ENCODE peak calls at places on chromosomes 7 and 10, in four cellular contexts. Y is aorta, W is PC-3, U is HCT116. H is an unnamed sample. For H3K4me1, the result is how much of the 10 kb centered on the place peaks cover.

GRCh38 chr10:90930971-90931841 is 10.3 kb upstream of the ANKRD1 start:
- DNase-seq in Y (peak), W (peak), U (no peak), H (peak)

GRCh38 chr10:29535012-29535777 is 99.6 kb downstream of the SVIL start:
- DNase-seq in Y (peak), W (peak), U (peak), H (peak)

GRCh38 chr7:132941905-132942304 is 140.0 kb downstream of the CHCHD3 start:
- DNase-seq in Y (no peak), W (no peak), U (no peak), H (no peak)

GRCh38 chr7:19982841-19983835 is 209.7 kb upstream of the TMEM196 start:
- DNase-seq in Y (no peak), W (peak), U (peak), H (peak)

GRCh38 chr10:3986407-3987141 is 201.6 kb upstream of the KLF6 start:
- DNase-seq in Y (no peak), W (no peak), U (no peak), H (no peak)

GRCh38 chr7:70612811-70613210 is 519.1 kb upstream of the GALNT17 start:
- DNase-seq in Y (no peak), W (no peak), U (no peak), H (no peak)

GRCh38 chr7:100685631-100686145 is 8.4 kb downstream of the GIGYF1 start:
- DNase-seq in Y (no peak), W (no peak), U (no peak), H (no peak)

GRCh38 chr10:131574707-131575430 is 263.3 kb upstream of the TCERG1L start:
- DNase-seq in Y (peak), W (no peak), U (no peak), H (no peak)

GRCh38 chr7:101506531-101506930 is 122.6 kb downstream of the MYL10 start:
- DNase-seq in Y (no peak), W (no peak), U (no peak), H (no peak)

GRCh38 chr7:130131964-130132875 is 61.9 kb downstream of the KLHDC10 start:
- DNase-seq in Y (no peak), W (no peak), U (no peak), H (no peak)

GRCh38 chr10:71398991-71399375 is 2.3 kb downstream of the CDH23 start:
- DNase-seq in Y (no peak), W (no peak), U (no peak), H (no peak)

GRCh38 chr10:73999703-74000102 is 1.8 kb downstream of the VCL start:
- DNase-seq in Y (no peak), W (peak), U (no peak), H (peak)

GRCh38 chr7:56538541-56539429 is 422.6 kb upstream of the NUPR2 start:
- DNase-seq in Y (no peak), W (no peak), U (no peak), H (no peak)

GRCh38 chr7:54409917-54410316 is 132.3 kb upstream of the VSTM2A start:
- DNase-seq in Y (no peak), W (no peak), U (no peak), H (no peak)

GRCh38 chr7:134395604-134396003 is 63.3 kb downstream of the AKR1B1 start:
- DNase-seq in Y (no peak), W (no peak), U (no peak), H (no peak)

DNA sequence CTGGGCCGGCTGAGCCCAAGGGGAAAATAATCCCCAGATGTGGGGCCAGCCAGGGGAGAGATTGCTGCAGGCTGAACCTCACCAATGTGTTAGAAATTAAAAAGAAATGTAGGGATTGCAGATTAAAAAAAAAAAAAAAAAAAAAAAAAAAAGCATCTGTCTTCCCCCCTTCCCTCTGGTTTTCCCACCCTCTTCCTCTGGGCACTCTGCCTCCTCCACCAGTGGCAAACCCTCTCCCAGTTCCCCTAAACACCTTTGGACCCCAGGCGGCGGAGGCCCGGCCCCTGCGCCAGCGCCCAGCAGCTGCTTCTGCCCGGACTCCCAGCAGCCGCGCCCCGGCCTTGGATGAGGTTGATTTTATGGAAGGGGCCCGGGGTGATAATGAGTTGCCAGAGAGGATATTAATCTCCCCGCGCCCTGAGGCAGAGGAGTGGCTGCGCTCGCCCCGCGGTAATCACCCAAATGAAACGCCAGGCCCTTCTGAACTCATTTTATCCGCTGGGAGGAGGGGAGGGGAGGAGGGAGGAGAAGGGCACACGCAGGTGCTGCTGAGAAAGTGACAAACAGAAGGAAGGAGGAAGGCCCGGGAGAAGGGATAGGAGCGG is 6.9 kb downstream of the MNX1 start:
- DNase-seq in Y (no peak), W (no peak), U (no peak), H (no peak)
- H3K4me3 ChIP-seq in Y (no peak), W (peak), U (no peak), H (no peak)

DNA sequence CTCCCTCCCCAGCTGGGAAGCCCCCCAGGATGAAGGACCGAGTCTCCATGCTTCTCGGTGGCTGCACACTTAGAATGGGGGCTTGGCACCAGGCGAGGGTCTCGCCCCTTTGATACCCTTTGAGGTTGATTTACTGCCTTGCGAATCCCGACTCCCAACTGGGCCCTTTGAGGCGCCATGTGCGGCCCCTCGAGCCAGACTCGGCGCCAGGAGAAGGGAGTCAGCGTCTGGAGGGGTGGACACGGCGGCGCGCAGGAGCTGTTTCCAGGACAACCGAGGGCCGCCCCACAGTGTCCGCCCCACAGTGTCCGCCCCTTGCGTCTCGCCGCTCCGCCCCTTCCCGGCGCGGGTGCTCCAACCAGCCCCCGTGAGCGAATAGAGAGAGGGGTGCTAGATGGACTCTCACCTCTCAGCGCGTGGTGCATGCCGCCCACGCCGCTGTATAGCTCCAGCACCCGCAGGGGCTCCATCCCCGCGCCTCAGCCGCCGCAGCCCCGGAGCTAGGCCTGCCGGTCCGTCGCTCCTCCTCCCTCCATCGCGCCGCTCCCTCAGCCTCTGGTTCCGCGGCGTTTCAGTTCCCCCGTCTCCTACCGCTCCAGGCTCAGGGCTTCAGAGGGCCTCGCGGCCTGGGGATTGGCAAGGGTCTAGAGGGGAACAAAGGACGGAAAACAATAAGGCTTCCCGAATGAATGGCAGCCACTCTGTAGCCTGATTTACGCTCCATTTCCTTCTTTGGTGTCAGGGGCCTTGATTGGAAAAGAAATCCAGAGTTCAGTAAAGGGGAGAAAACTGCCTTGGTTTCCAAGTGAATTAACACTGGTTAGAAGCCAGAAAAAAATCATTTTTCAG is at the start of gene TRDMT1:
- DNase-seq in Y (peak), W (peak), U (peak), H (peak)
- H3K4me1 ChIP-seq in Y (under half), W (under half), U (under half), H (under half)

GRCh38 chr7:157431951-157432540 is 95.2 kb downstream of the DNAJB6 start:
- DNase-seq in Y (peak), W (no peak), U (no peak), H (no peak)
- H3K4me3 ChIP-seq in Y (no peak), W (no peak), U (no peak), H (peak)

DNA sequence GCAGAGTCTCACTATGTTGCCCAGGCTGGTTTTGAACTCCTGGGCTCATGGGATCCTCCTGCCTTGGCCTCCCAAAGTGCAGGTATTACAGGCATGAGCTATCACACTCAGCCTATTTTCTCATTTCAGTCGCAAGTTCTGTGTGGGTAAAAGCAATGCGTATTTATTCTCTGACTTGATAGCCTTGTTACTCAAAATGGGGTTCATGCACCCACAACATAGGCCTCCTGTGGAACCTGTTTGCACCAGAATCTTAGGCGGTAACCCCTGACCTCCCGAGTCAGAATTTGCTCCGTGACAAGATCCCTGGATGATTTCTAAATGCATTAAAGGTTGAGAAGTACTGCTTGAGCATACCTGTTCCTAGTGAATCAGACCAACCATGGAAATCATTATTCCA is 7.3 kb downstream of the IL2RA start:
- DNase-seq in Y (no peak), W (no peak), U (no peak), H (no peak)
- H3K4me1 ChIP-seq in Y (under half), W (under half), U (under half), H (under half)

DNA sequence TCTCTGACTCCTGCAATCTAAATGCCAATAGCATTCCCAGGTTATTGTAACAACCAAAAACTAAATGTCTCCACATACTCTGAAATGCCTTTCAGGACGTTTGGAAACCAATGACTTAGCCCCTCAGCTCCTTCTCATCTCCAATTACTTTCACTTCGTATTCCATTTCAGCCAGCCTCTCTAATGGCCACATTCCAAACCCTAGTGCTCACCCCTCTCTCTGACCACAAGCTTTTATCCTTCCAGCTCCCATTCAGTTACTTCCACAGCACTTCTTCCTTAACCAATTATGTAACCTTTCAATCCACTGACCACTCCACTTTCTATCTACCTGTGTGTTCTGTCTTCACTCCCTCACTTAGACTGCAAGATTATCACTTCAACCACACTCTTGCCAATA is 4.3 kb downstream of the NOC3L start:
- DNase-seq in Y (no peak), W (peak), U (peak), H (peak)
- H3K4me3 ChIP-seq in Y (no peak), W (no peak), U (no peak), H (peak)

GRCh38 chr10:128047337-128047736 is 78.9 kb downstream of the MKI67 start:
- DNase-seq in Y (peak), W (peak), U (peak), H (no peak)

GRCh38 chr10:128050937-128051336 is 75.3 kb downstream of the MKI67 start:
- DNase-seq in Y (no peak), W (no peak), U (no peak), H (no peak)

GRCh38 chr10:128047991-128048826 is 78.0 kb downstream of the MKI67 start:
- DNase-seq in Y (peak), W (peak), U (no peak), H (no peak)

GRCh38 chr10:128050117-128050516 is 76.1 kb downstream of the MKI67 start:
- DNase-seq in Y (no peak), W (no peak), U (no peak), H (no peak)

GRCh38 chr10:128049226-128050010 is 76.8 kb downstream of the MKI67 start:
- DNase-seq in Y (peak), W (no peak), U (no peak), H (no peak)
- H3K4me1 ChIP-seq in Y (under half), W (under half), U (under half), H (under half)

GRCh38 chr10:22710139-22710745 is 4.1 kb downstream of the PIP4K2A start:
- DNase-seq in Y (no peak), W (no peak), U (no peak), H (no peak)
- H3K4me3 ChIP-seq in Y (no peak), W (no peak), U (no peak), H (peak)

H was measured in adipocyte.